ENCODE peak calls at places on chromosomes 6 and 20, in nine cellular contexts. C is breast epithelium; F is osteoblast; L is lung; V is ascending aorta; N is CD4-positive, alpha-beta T cell; O is fibroblast of lung; W is spleen; Z is body of pancreas. B is an unnamed sample.

GRCh38 chr6:72623808-72624207 is 1.9 kb downstream of the KCNQ5 start:
- DNase-seq in V (no peak), N (no peak), W (no peak), L (no peak), F (no peak), C (no peak), Z (no peak), O (no peak), B (no peak)

GRCh38 chr6:128494440-128494839 is 26.0 kb downstream of the PTPRK start:
- DNase-seq in Z (no peak), L (no peak), W (no peak), F (no peak), V (no peak), O (no peak), C (no peak), N (no peak), B (no peak)

GRCh38 chr20:60113024-60113724 is 155.0 kb downstream of the CDH26 start:
- DNase-seq in V (no peak), L (no peak), N (no peak), W (peak; percentile 86), Z (no peak), F (no peak), O (no peak), C (no peak), B (no peak)

GRCh38 chr6:22298393-22299010 is 1.7 kb upstream of the PRL start:
- DNase-seq in O (no peak), C (no peak), N (no peak), V (no peak), L (no peak), Z (no peak), F (no peak), W (no peak), B (no peak)

GRCh38 chr6:111795558-111795957 is 77.7 kb downstream of the FYN start:
- DNase-seq in V (no peak), W (no peak), L (no peak), Z (no peak), C (no peak), N (no peak), F (no peak), O (no peak), B (no peak)

GRCh38 chr6:150004101-150004782 is 21.1 kb downstream of the RAET1L start:
- DNase-seq in Z (no peak), O (no peak), W (no peak), C (no peak), L (no peak), N (peak; percentile 34), V (peak; percentile 61), F (no peak), B (no peak)

GRCh38 chr20:37361336-37361735 is 15.4 kb downstream of the SRC start:
- DNase-seq in N (no peak), O (no peak), W (peak; percentile 66), Z (no peak), F (peak; percentile 44), C (no peak), L (no peak), V (peak; percentile 58), B (no peak)

GRCh38 chr6:135475292-135475886 is 22.2 kb downstream of the AHI1 start:
- DNase-seq in O (peak; percentile 67), N (no peak), W (no peak), F (no peak), V (no peak), L (no peak), Z (no peak), C (no peak), B (no peak)

GRCh38 chr6:43953794-43954310 is 173.4 kb downstream of the MRPL14 start:
- DNase-seq in O (peak; percentile 31), L (no peak), C (no peak), Z (peak; percentile 25), W (no peak), F (no peak), V (no peak), N (no peak), B (no peak)

GRCh38 chr6:12296255-12296573 is 6.1 kb downstream of the EDN1 start:
- DNase-seq in Z (no peak), O (peak; percentile 53), F (peak; percentile 94), V (peak; percentile 85), C (no peak), L (no peak), N (no peak), W (no peak), B (peak; percentile 43)

GRCh38 chr6:100998111-100998510 is 117.0 kb upstream of the ASCC3 start:
- DNase-seq in F (no peak), C (no peak), L (no peak), N (no peak), Z (no peak), V (no peak), O (no peak), W (no peak), B (no peak)

DNA sequence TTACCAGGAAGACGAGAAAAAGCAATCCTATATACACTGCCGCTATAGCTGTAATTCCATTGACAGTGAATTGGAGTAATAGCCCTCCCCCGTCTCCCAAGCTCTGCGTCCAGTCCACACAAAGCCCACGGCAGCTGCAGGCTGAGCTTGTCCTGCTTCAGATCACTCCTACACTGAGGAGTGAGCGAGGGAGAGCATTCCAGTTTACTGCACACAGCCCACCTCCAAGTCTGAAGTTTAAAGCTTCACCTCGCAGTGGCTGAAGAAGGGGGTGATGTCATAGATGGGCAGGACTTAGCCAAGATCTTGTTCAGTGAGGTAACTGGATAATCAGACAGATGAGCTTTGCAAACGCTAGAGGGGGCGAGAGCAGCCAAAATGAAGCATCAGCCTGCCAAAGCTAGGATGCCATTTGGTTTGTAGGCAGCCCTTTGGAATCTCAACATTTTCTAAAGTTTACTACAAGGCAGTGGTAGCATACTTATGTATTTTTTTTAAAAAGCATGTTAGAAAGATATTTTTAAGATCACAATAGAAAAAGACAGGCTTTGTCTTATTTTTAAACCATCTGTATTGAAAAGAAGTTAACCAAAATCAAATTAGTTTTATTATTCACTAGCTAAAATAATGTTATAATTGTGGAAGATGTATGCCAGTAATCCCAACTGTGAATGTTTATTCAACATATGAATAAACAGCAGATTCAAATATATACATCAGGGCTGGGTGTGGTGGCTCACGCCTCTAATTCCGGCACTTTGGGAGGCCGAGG is at the start of gene FLRT3:
- DNase-seq in L (peak; percentile 88), O (peak; percentile 97), Z (peak; percentile 92), N (no peak), F (peak; percentile 66), W (no peak), C (peak; percentile 88), V (peak; percentile 77), B (peak; percentile 16)
- TF ChIP-seq CTCF in L (peak; percentile 32), O (peak; percentile 86), Z (peak; percentile 90), N (no peak), F (peak; percentile 85), W (peak; percentile 51), C (peak; percentile 63), V (no peak), B (peak; percentile 39)

GRCh38 chr20:34943808-34944568 is 11.6 kb downstream of the GSS start:
- DNase-seq in Z (no peak), N (no peak), W (no peak), L (no peak), V (no peak), O (peak; percentile 6), C (peak; percentile 31), F (no peak), B (no peak)

GRCh38 chr20:34947336-34947735 is 8.3 kb downstream of the GSS start:
- DNase-seq in L (no peak), N (no peak), F (no peak), W (no peak), Z (no peak), V (no peak), O (no peak), C (no peak), B (no peak)

GRCh38 chr20:34948030-34948429 is 7.6 kb downstream of the GSS start:
- DNase-seq in Z (no peak), V (no peak), F (peak; percentile 91), O (peak; percentile 67), W (no peak), L (no peak), C (no peak), N (no peak), B (no peak)

GRCh38 chr20:34946661-34947060 is 8.9 kb downstream of the GSS start:
- DNase-seq in V (no peak), W (no peak), F (no peak), Z (no peak), L (no peak), N (no peak), O (no peak), C (no peak), B (no peak)

DNA sequence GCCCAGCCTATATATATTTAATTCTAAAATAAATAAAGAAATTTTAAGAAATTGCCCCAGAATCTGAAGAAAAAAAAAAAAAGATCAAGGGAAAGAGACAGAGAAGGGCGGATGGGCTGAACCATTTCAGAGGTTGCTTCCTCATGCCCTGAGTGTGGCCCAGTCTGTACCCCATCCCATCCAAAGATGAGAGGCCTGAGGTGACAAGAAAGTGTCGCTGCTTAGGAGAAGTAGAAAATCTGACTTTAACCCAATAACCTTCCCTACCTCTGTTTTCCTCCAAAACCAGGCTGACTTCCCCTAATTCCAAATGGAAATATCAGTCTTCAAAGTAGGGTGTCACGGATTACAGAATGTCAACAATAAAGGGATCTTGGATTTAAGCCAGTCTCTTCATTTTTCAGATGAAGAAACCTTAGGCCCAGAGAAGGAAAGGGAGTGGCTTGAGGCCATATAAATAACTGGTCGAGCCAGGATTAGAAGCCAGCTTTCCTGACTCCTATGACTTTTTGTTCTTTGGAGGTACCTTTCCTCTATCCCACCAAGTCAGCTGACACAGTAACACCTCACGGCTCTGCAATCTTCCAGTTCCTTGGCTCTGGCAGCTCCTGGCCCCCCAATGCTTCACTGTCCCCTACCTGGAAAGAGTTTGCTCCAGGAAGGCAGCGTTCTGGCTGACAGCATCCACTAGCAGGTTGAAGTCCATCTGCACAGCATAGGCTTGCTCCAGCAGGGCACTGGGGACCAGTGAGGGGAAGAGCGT is 10.1 kb downstream of the GSS start:
- DNase-seq in N (no peak), C (peak; percentile 27), L (no peak), V (no peak), F (peak; percentile 26), W (no peak), O (peak; percentile 28), Z (no peak), B (no peak)
- H3K27ac ChIP-seq in N (no peak overlapping the region), C (peak overlapping the region; percentile 69), L (peak overlapping the region; percentile 56), V (no peak overlapping the region), F (no peak overlapping the region), W (no peak overlapping the region), O (no peak overlapping the region), Z (no peak overlapping the region), B (no peak overlapping the region)

DNA sequence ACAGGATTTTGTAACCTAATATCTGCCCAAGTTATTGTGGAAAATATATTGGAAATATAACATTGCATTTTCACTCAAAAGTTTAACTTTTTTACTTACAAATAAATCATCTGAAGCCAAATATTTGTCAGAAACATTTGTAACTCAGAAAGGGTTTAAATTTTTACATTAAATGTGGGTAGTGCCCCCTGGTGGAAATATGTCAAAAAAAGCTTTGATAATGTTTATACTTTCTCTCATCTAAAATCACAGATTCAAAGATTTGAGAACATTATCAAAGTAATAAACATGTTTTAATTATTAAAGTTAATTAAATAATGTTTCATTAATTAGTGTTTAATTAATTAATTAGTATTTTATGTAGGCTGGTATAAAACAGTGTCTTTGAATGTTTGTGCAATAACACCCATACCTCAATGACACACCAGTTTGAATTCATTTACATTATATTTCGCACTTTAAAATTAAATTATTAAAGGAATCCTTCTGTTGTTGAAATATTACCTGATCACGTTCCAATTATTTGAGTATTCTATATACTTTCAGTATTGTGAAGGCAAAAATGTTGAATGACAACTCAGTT is 320.1 kb upstream of the FKBP1C start:
- DNase-seq in F (no peak), L (no peak), W (no peak), C (no peak), N (no peak), O (no peak), V (no peak), Z (no peak), B (no peak)
- TF ChIP-seq CTCF in F (peak; percentile 23), L (no peak), W (no peak), C (no peak), N (no peak), O (no peak), V (no peak), Z (no peak), B (no peak)

GRCh38 chr6:10449751-10450150 is 34.9 kb upstream of the TFAP2A start:
- DNase-seq in O (no peak), N (no peak), C (no peak), W (no peak), F (no peak), Z (no peak), V (no peak), L (no peak), B (no peak)
- H3K27ac ChIP-seq in O (no peak overlapping the region), N (no peak overlapping the region), C (no peak overlapping the region), W (no peak overlapping the region), F (no peak overlapping the region), Z (no peak overlapping the region), V (no peak overlapping the region), L (no peak overlapping the region), B (no peak overlapping the region)

B was measured in thoracic aorta.